ENCODE peak calls at places on chromosomes 12 and 14, in five cellular contexts. G is IMR-90, A is A549, B is GM12878, V is HCT116. U is an unnamed sample.

GRCh38 chr12:57309420-57309819 is 58.4 kb upstream of the STAC3 start:
- DNase-seq in G (peak; percentile 52), A (no peak), B (no peak), V (no peak), U (no peak)

GRCh38 chr14:29851397-29851796 is 76.2 kb downstream of the PRKD1 start:
- DNase-seq in G (no peak), A (no peak), B (no peak), V (no peak), U (no peak)

GRCh38 chr12:55626154-55626553 is 10.5 kb upstream of the OR10P1 start:
- DNase-seq in G (no peak), A (no peak), B (no peak), V (no peak), U (no peak)

GRCh38 chr12:86914716-86915115 is 658.5 kb upstream of the MGAT4C start:
- DNase-seq in G (peak; percentile 58), A (peak; percentile 4), B (no peak), V (peak; percentile 39), U (no peak)

GRCh38 chr12:11581179-11581755 is 68.2 kb upstream of the ETV6 start:
- DNase-seq in G (peak; percentile 78), A (peak; percentile 43), B (no peak), V (peak; percentile 46), U (peak; percentile 24)

GRCh38 chr12:13559318-13559978 is 362.9 kb downstream of the EMP1 start:
- DNase-seq in G (no peak), A (no peak), B (no peak), V (peak; percentile 86), U (no peak)

GRCh38 chr12:54437243-54437642 is 18.2 kb upstream of the ITGA5 start:
- DNase-seq in G (no peak), A (no peak), B (no peak), V (no peak), U (no peak)

GRCh38 chr12:12400793-12401192 is 43.9 kb downstream of the BORCS5 start:
- DNase-seq in G (no peak), A (no peak), B (no peak), V (no peak), U (no peak)

GRCh38 chr12:88726806-88727722 is 146.8 kb upstream of the KITLG start:
- DNase-seq in G (peak; percentile 83), A (no peak), B (no peak), V (no peak), U (no peak)

GRCh38 chr12:32455607-32456063 is 56.3 kb downstream of the FGD4 start:
- DNase-seq in G (peak; percentile 82), A (peak; percentile 66), B (no peak), V (peak; percentile 45), U (no peak)

GRCh38 chr12:132731574-132731973 is 20.9 kb downstream of the PGAM5 start:
- DNase-seq in G (no peak), A (no peak), B (no peak), V (no peak), U (no peak)

GRCh38 chr14:51093371-51094281 is 1.3 kb downstream of the TRIM9 start:
- DNase-seq in G (no peak), A (peak; percentile 76), B (no peak), V (no peak), U (no peak)

GRCh38 chr14:97185186-97185585 is 388.0 kb downstream of the VRK1 start:
- DNase-seq in G (no peak), A (no peak), B (no peak), V (no peak), U (no peak)

GRCh38 chr12:56631790-56632700 is 1.9 kb upstream of the BAZ2A start:
- DNase-seq in G (peak; percentile 30), A (peak; percentile 60), B (no peak), V (no peak), U (peak; percentile 64)

GRCh38 chr14:104592292-104592672 is 12.3 kb downstream of the TMEM179 start:
- DNase-seq in G (no peak), A (no peak), B (no peak), V (no peak), U (no peak)

GRCh38 chr12:48069253-48069652 is 36.6 kb downstream of the SENP1 start:
- DNase-seq in G (peak; percentile 10), A (no peak), B (no peak), V (no peak), U (no peak)

GRCh38 chr14:84323450-84323849 is 1206.5 kb upstream of the FLRT2 start:
- DNase-seq in G (no peak), A (no peak), B (no peak), V (no peak), U (no peak)

GRCh38 chr14:101037021-101037817 is 133.7 kb upstream of the RTL1 start:
- DNase-seq in G (no peak), A (no peak), B (no peak), V (no peak), U (no peak)

GRCh38 chr12:95808146-95808545 is 17.6 kb upstream of the NTN4 start:
- DNase-seq in G (no peak), A (no peak), B (no peak), V (no peak), U (no peak)

GRCh38 chr12:26119391-26119981 is 5.4 kb downstream of the BHLHE41 start:
- DNase-seq in G (peak; percentile 78), A (peak; percentile 50), B (no peak), V (peak; percentile 51), U (peak; percentile 44)

DNA sequence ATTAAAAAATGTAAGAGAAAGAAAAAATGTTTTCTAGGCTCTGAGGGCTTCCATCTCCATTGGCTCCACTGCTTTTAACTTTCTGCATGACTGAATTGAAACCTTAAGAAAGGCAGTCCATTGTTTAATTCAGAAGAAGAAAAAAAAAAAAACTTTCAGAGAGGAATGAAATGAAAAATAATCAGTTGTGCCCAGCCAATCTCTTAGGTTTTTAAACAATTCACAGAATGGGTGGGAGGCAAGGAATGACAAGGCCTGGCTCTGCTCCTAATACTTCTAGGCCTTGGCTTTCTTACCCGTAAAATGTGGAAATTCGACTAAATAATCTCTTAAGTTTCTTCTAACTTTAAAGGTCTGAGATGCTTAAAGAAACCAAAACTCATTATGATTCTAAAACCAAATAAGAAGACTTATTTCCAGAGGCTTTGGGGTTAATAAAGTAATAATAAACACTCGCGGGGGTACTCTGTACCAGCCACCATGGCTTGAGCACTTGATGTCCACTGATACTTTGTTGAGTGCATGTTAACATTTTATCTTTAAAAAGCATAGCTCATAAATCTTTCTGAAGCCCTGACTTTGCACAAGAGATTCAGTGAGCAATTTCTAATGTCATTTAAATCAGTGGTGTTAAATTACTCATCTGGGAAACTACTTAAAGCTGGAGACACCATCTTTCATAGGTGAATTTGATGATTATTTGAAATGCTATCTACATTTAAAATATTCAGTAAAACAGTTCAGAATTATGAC is 49.6 kb downstream of the STON2 start:
- DNase-seq in G (no peak), A (no peak), B (no peak), V (no peak), U (no peak)
- TF ChIP-seq POLR2A in G (no peak), A (no peak), B (no peak), V (no peak), U (no peak)

GRCh38 chr12:113249546-113249945 is 28.3 kb downstream of the TPCN1 start:
- DNase-seq in G (no peak), A (no peak), B (no peak), V (no peak), U (no peak)

GRCh38 chr12:113247123-113248045 is 26.1 kb downstream of the TPCN1 start:
- DNase-seq in G (peak; percentile 68), A (no peak), B (no peak), V (no peak), U (no peak)

GRCh38 chr12:113246478-113247122 is 25.3 kb downstream of the TPCN1 start:
- DNase-seq in G (peak; percentile 38), A (no peak), B (no peak), V (no peak), U (no peak)

GRCh38 chr12:113248842-113249435 is 27.7 kb downstream of the TPCN1 start:
- DNase-seq in G (no peak), A (no peak), B (no peak), V (no peak), U (no peak)

DNA sequence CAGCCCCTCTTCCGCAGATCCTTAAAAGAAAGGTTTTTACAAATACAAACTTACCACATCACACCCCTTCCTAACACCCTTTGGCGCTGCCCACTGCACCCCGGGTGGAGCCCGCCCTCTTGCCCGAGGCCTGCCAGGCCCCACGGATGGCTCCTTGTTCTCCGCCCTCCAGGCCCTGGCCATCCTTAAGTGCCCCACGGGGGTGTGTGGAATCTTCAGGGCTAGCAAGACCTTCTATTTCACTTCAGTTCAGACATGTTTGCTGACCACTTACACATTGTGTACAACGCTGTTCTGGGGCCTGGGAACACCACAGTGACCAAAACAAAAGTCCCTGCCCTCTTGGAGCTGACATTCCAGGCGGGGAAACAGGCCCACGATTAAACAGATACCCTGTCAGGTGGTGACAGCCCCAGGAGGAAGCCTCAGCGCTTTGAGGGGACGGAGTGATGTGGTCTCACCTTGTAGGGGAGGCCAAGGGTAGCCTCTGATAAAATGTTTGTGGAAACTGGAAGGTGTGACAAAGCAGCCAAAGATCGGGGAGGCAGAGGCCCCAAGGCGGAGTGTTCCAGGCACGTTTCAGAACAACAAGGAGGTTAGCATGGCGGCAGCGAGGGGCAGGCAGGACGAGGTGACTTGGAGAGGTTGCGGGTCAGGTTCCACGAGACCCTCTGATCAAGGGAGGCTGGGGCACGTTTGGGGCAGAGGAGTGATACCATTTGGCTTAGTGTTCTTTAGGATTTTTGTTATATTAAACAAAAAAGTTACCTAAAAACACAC is 27.0 kb downstream of the TPCN1 start:
- DNase-seq in G (no peak), A (no peak), B (no peak), V (no peak), U (no peak)
- H3K27ac ChIP-seq in G (no peak overlapping the region), A (no peak overlapping the region), B (no peak overlapping the region), V (no peak overlapping the region), U (peak overlapping the region; percentile 93)

DNA sequence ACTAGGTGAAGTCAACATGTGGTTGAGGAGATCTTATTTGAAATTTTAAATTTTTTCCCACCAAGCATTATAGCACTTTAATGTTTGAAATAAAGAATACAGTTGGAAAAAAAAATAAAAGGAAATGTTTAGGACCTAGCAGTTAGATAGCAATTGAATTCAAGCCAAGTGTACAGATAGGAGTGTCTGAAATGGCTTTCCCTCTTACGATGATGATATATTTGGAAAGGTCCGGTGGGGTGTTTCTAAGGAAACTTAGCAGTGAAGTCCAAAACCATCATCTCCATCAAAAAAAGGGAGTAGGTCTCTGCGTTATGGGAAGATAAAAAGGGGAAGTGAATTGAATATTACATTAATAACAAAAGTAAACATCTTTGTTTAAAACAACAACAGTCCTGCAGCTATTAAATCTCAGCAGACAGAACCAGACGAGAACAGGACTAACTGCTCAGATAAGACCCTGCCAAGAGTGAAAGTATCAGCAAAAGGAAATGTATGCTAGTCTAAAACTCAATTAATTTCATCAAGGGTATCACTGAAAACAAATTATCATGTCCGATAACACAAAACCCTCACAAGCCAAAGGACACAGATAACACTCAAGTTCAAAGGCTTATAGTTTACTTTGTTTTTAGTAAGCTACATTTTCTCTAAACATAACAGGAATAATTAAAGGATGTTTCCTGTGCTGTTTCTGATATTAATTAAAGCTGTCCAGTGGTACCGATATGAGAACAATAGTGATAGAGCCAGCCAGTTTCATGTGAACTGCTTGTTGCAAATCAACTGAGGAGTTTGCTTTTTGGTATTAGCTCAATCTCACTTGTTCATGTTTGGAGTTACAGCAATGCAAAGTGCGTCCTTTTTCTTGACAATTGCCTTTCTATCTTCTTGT is 241.9 kb downstream of the BMP4 start:
- DNase-seq in G (no peak), A (no peak), B (no peak), V (no peak), U (no peak)
- TF ChIP-seq POLR2A in G (no peak), A (no peak), B (no peak), V (no peak), U (no peak)

DNA sequence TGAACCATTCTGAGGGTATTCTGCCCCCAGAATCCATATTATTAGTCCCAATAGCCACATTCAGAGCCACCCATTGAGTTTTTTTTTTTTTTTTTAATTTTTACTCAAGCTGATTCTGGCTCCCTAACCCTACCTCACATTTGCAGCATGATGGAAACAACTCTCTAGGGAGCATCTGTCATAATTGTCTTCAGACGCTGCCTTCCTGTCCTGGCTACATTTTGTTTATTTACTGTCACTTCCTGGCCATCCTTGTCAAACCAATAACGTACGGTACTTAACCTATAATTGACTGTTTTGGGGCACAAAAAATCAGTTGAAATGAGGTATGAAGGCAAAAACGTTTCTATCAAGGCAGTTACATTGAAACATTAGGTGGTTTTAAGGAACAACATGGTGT is 2.1 kb downstream of the GLIPR1 start:
- DNase-seq in G (no peak), A (no peak), B (no peak), V (no peak), U (no peak)
- H3K27ac ChIP-seq in G (peak overlapping the region; percentile 92), A (peak overlapping the region; percentile 83), B (peak overlapping the region; percentile 88), V (no peak overlapping the region), U (no peak overlapping the region)

U was measured in gastrocnemius medialis.